ENCODE peak calls at places on chromosomes 13 and 19, in seven cellular contexts. K, E, V, Q, D, X and P are unnamed samples.

GRCh38 chr19:2389594-2389993 is 29.5 kb downstream of the TMPRSS9 start:
- DNase-seq in K (no peak), E (no peak), V (no peak), Q (no peak), D (no peak), X (no peak), P (no peak)

GRCh38 chr19:51703655-51704515 is 10.8 kb downstream of the SPACA6 start:
- DNase-seq in K (peak; percentile 95), E (peak; percentile 99), V (peak; percentile 91), Q (peak; percentile 94), D (peak; percentile 97), X (peak; percentile 97), P (peak; percentile 98)

GRCh38 chr13:106867249-106867648 is 299.3 kb upstream of the ARGLU1 start:
- DNase-seq in K (no peak), E (no peak), V (no peak), Q (no peak), D (no peak), X (no peak), P (no peak)

GRCh38 chr13:63605403-63605802 is 2189.8 kb upstream of the PCDH20 start:
- DNase-seq in K (no peak), E (no peak), V (no peak), Q (no peak), D (no peak), X (no peak), P (no peak)

GRCh38 chr19:6065685-6066365 is 44.5 kb downstream of the RFX2 start:
- DNase-seq in K (peak; percentile 33), E (no peak), V (no peak), Q (no peak), D (no peak), X (no peak), P (peak; percentile 19)

GRCh38 chr19:51421229-51422052 is 4.0 kb upstream of the SIGLEC10 start:
- DNase-seq in K (peak; percentile 13), E (no peak), V (no peak), Q (no peak), D (no peak), X (no peak), P (no peak)

GRCh38 chr19:1650627-1651009 is 1.8 kb downstream of the TCF3 start:
- DNase-seq in K (no peak), E (peak; percentile 73), V (peak; percentile 15), Q (no peak), D (no peak), X (no peak), P (no peak)

GRCh38 chr19:14381689-14382474 is 638 bp downstream of the ADGRE5 start:
- DNase-seq in K (no peak), E (peak; percentile 89), V (peak; percentile 59), Q (no peak), D (peak; percentile 66), X (no peak), P (no peak)

GRCh38 chr13:93505104-93505952 is 278.7 kb downstream of the GPC6 start:
- DNase-seq in K (no peak), E (no peak), V (no peak), Q (no peak), D (no peak), X (no peak), P (no peak)

DNA sequence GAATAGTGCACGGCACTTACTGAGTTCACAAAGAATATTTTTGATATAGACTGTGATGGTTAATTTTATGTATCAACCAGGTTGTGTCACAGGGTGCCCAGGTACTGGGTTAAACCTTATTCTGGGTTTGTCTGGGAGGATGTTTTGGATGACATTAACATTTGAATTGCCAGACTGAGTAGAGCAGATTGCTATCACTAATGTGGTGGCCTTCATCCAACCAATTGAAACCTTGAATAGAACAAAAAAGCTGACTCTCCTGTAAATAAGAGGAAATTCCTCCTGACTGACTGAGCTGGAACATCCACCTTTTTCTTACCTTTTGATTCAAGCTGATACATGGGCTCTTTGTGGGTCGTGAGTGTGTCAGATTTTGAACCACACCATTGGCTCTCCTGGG is 1424.4 kb upstream of the MIR17HG start:
- DNase-seq in K (no peak), E (no peak), V (no peak), Q (no peak), D (no peak), X (no peak), P (no peak)
- TF ChIP-seq CTCF in K (no peak), E (no peak), V (no peak), Q (no peak), D (no peak), X (no peak), P (no peak)

GRCh38 chr19:40224342-40225148 is 1.9 kb downstream of the CCNP start:
- DNase-seq in K (no peak), E (no peak), V (no peak), Q (no peak), D (no peak), X (no peak), P (no peak)
- TF ChIP-seq CTCF in K (no peak), E (no peak), V (no peak), Q (no peak), D (no peak), X (no peak), P (no peak)

DNA sequence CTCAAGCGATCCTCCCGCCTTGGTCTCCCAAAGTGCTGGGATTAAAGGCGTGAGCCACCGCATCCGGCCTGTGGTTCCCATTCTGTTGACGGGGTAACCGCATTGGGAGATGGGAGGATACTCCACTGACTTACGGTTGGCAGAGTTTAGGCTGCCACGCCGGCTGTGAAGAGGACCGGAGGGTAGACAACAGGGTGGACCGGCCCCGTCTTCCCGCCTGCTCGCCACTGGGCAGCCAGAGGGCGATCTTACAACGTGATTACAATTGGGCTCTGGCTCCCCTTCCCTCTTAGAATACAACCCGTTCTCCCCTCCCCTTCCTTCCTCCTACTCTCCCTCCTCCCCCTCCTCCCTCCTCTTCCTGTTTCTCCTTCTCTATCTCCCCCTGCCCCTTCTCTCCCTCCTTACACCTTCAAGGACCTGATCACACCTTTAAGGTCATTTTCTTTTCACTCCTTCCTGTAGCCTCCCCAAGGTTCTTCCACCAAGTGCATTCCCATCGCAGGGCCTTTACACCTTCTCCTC is 957 bp upstream of the CCDC194 start:
- DNase-seq in K (peak; percentile 50), E (peak; percentile 86), V (no peak), Q (no peak), D (peak; percentile 78), X (peak; percentile 77), P (no peak)
- TF ChIP-seq CTCF in K (peak; percentile 45), E (peak; percentile 78), V (peak; percentile 48), Q (peak; percentile 48), D (peak; percentile 63), X (peak; percentile 75), P (peak; percentile 77)

GRCh38 chr13:23159587-23160240 is 21.1 kb upstream of the SGCG start:
- DNase-seq in K (peak; percentile 52), E (no peak), V (no peak), Q (no peak), D (no peak), X (peak; percentile 21), P (no peak)
- TF ChIP-seq CTCF in K (no peak), E (no peak), V (no peak), Q (no peak), D (no peak), X (peak; percentile 44), P (peak; percentile 62)

GRCh38 chr13:59514316-59514715 is 649.4 kb downstream of the DIAPH3 start:
- DNase-seq in K (no peak), E (no peak), V (no peak), Q (no peak), D (no peak), X (no peak), P (no peak)

GRCh38 chr13:59522652-59523051 is 641.1 kb downstream of the DIAPH3 start:
- DNase-seq in K (no peak), E (no peak), V (no peak), Q (no peak), D (no peak), X (no peak), P (no peak)

GRCh38 chr13:59521549-59521948 is 642.2 kb downstream of the DIAPH3 start:
- DNase-seq in K (no peak), E (no peak), V (no peak), Q (no peak), D (no peak), X (no peak), P (no peak)

DNA sequence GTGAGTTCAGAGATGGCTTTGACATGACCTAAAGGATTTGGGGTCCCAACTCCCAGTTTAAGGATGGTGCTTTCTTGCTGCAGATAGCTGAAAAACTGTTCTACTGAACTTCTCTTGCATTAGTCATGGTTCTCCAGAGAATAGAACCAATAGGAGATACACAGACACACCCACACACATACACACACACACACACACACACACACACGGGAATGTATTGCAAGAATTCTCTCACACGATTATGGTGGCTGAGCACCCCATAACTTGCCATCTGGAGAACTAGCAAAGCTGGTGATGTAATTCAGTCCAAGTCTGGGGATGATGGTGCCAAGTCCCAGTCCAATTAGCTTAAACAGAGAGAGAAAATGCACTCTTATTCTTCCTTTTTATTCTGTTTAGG is 644.0 kb downstream of the DIAPH3 start:
- DNase-seq in K (no peak), E (no peak), V (no peak), Q (no peak), D (no peak), X (no peak), P (no peak)
- TF ChIP-seq CTCF in K (no peak), E (no peak), V (no peak), Q (no peak), D (no peak), X (no peak), P (no peak)

GRCh38 chr13:33761744-33762143 is 56.2 kb upstream of the RFC3 start:
- DNase-seq in K (peak; percentile 13), E (no peak), V (no peak), Q (no peak), D (no peak), X (no peak), P (no peak)
- TF ChIP-seq CTCF in K (peak; percentile 12), E (no peak), V (no peak), Q (no peak), D (no peak), X (no peak), P (peak; percentile 72)

DNA sequence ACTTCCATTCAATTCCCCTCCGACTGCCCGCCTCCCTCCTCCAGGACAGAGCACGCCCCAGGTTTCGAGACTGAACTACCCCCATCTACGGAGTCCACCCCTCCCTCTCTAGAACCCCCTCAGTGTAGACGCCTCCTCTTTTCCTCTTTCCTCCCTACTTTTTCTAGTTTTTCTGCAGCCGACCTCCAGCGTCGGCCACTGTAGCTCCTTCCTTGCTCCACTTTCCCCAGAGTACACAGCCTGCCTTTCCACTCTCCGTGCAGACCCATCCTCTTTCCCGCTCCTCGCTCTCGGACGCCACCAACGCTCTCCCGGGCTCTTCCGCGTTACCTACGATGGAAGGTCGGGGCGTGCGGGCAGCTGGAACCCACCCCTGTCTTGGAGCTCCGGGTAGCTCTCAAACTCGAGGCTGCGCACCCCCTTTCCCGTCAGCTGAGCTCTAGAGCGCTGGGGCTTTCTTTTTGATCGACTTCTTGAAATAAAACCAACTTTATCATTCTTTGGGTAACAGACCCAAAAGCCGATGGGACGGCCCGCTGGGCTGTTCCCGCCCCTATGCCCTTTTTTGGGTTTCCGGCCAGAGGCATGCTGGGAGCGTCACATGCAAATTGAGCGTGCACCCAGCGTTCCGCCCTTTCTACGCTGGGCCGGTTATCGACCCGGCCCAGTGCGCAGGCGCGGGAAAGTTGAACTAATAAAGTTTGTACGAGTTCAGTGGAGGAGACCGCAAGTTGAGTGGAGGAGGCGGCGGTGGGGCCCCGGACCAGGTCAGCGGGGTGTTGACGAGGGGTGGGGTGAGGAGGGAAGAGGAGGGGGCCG is at the start of the genes BCL2L12 and IRF3:
- DNase-seq in K (peak; percentile 99), E (peak; percentile 99), V (peak; percentile 99), Q (peak; percentile 96), D (peak; percentile 99), X (peak; percentile 95), P (no peak)
- TF ChIP-seq CTCF in K (no peak), E (no peak), V (no peak), Q (no peak), D (peak; percentile 2), X (no peak), P (no peak)